ENCODE peak calls at places on chromosomes 6 and 20, in seven cellular contexts. T is naive thymus-derived CD4-positive, alpha-beta T cell; K is right cardiac atrium; I is lower lobe of right lung; C is CD4-positive, alpha-beta T cell; U is CD8-positive, alpha-beta T cell; S is body of pancreas. V is an unnamed sample. For H3K9me3, the result is how much of the 10 kb centered on the place peaks cover.

GRCh38 chr6:11538049-11538798 is 675 bp downstream of the TMEM170B start:
- DNase-seq in S (peak), T (peak), U (peak), I (peak), K (peak), C (no peak), V (peak)

GRCh38 chr20:58482416-58482815 is 32.8 kb downstream of the APCDD1L start:
- DNase-seq in S (no peak), C (no peak), U (no peak), K (no peak), I (no peak), T (no peak), V (no peak)

GRCh38 chr6:111793711-111794111 is 79.5 kb downstream of the FYN start:
- DNase-seq in K (no peak), I (no peak), U (peak), C (no peak), T (no peak), S (no peak), V (no peak)

GRCh38 chr6:36682328-36683144 is 4.0 kb downstream of the CDKN1A start:
- DNase-seq in U (peak), T (peak), C (no peak), I (peak), K (peak), S (peak), V (peak)

GRCh38 chr6:36820700-36821580 is 18.3 kb downstream of the CPNE5 start:
- DNase-seq in T (no peak), S (no peak), K (peak), C (no peak), U (no peak), I (no peak), V (no peak)

GRCh38 chr20:54132612-54133433 is 41.0 kb downstream of the CYP24A1 start:
- DNase-seq in K (no peak), U (no peak), T (no peak), I (no peak), C (no peak), S (no peak), V (no peak)

GRCh38 chr20:61589055-61589385 is 337.0 kb downstream of the CDH4 start:
- DNase-seq in I (no peak), U (no peak), K (no peak), C (no peak), S (no peak), T (no peak), V (no peak)

GRCh38 chr6:98846021-98846380 is 11.6 kb downstream of the POU3F2 start:
- DNase-seq in K (no peak), C (no peak), U (no peak), I (no peak), S (no peak), T (no peak), V (no peak)

GRCh38 chr6:14542670-14543366 is 425.2 kb downstream of the CD83 start:
- DNase-seq in C (peak), U (no peak), K (no peak), I (no peak), T (no peak), S (no peak), V (no peak)

GRCh38 chr6:46186583-46186982 is 15.8 kb upstream of the ENPP5 start:
- DNase-seq in U (no peak), C (no peak), T (no peak), K (no peak), S (no peak), I (no peak), V (no peak)

GRCh38 chr6:87731818-87732661 is 30.0 kb upstream of the AKIRIN2 start:
- DNase-seq in S (peak), K (peak), C (peak), U (peak), T (peak), I (peak), V (no peak)

GRCh38 chr6:139112146-139112545 is 22.7 kb upstream of the HECA start:
- DNase-seq in S (no peak), I (no peak), C (no peak), K (no peak), U (no peak), T (no peak), V (no peak)

GRCh38 chr6:139925894-139926641 is 551.6 kb upstream of the CITED2 start:
- DNase-seq in T (no peak), S (no peak), U (no peak), C (no peak), K (no peak), I (no peak), V (no peak)

GRCh38 chr20:62356948-62357667 is 10.0 kb downstream of the LAMA5 start:
- DNase-seq in I (no peak), S (no peak), K (peak), T (no peak), U (no peak), C (no peak), V (peak)

GRCh38 chr20:4956200-4956810 is 45.0 kb downstream of the SLC23A2 start:
- DNase-seq in K (no peak), I (no peak), C (no peak), S (no peak), U (no peak), T (peak), V (no peak)

DNA sequence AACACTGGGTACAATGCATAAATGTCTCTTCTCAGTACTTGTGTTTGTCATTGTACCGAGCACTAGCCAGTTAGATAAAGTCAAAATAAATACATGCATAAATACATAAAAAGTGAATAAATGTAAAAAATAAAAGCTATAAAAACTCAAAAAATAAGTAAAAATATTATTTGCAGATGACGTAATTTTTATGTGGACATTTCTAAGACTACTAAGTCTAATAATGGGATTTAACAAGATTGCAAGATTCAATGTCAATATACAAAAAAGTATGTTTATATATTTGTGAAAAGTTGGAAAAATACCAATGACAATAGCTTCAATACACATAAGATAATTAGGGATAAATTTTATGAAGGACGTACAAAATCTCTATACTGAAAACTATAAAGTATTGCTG is 639.6 kb downstream of the CBLN4 start:
- DNase-seq in S (no peak), T (no peak), C (no peak), U (no peak), I (no peak), K (no peak), V (no peak)
- H3K9me3 ChIP-seq in S (under half), T (under half), C (under half), U (under half), I (under half), K (under half), V (under half)

DNA sequence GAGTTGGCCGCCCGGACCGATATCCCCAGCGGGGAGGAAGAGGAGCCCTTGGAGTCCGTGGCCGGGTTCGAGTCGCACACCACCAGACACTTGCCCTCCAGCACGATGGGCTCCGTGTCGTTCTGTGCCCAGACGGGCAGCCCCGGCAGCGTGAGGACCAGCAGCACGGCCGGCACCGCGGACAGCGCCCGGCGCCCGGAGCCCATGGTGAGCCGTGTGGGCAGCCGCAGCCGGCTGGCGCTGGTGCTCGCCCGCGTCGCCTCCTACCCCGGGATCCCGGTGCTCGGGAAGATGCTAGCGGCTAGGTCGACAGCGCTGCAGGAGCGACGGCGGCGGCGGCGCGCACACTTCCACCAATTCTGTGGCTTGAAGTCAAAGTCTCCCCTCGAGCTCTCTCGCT is 1.4 kb downstream of the CBLN4 start:
- DNase-seq in T (no peak), K (peak), C (no peak), S (no peak), U (no peak), I (peak), V (no peak)
- H3K9me3 ChIP-seq in T (under half), K (under half), C (under half), S (under half), U (under half), I (under half), V (under half)

GRCh38 chr6:61217714-61218113 is 1068.3 kb downstream of the KHDRBS2 start:
- DNase-seq in I (no peak), U (no peak), S (no peak), T (no peak), C (no peak), K (no peak), V (no peak)
- H3K9me3 ChIP-seq in I (under half), U (under half), S (under half), T (under half), C (under half), K (under half), V (under half)

GRCh38 chr6:152209211-152209610 is 401.7 kb downstream of the ESR1 start:
- DNase-seq in I (no peak), T (no peak), U (no peak), C (no peak), K (no peak), S (no peak), V (no peak)
- H3K9me3 ChIP-seq in I (under half), T (under half), U (under half), C (under half), K (under half), S (under half), V (under half)

DNA sequence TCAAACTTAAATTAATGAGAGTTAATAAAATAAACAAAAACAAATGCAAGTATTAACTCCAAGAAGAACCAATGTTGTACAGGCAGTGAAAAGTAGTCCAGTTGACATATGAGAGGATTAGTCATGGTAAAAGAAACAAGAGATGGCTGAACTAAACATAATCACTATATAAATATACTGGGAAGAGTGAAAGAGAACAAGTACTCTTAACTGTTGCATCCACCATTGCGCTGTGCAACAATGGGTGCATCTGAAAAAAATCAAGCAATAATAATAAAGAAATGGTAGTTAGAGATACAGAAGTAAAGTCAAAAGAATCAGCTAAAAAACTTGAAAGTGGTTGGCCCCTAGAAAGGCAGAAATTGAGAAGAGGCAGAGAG is 16.6 kb downstream of the HLA-F start:
- DNase-seq in T (no peak), U (no peak), K (no peak), S (no peak), I (no peak), C (no peak), V (no peak)
- H3K9me3 ChIP-seq in T (under half), U (under half), K (under half), S (under half), I (under half), C (under half), V (under half)

DNA sequence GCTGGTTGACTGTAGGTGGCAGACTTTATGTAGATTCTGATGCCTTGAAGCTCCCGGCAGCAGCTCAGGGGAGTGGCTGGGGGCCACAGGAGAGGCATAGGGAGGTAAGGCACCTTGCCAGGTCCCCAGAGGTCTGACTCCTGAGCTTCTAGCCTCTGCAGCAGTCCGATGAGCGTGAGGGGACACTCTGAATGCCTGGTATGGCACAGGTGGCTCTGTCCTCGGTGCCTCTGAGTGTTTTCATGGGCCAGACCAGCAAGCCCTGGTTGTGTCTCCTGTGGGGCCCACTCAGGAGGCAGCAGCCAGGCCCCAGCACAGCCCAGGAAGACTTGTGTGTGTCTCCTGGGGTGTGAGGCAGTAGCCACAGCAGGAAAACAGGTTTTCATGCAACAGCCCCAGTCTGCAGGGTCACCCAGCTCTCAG is 39.7 kb upstream of the IRF4 start:
- DNase-seq in S (no peak), T (no peak), I (peak), U (no peak), C (no peak), K (no peak), V (no peak)
- H3K9me3 ChIP-seq in S (under half), T (under half), I (under half), U (under half), C (under half), K (under half), V (under half)

GRCh38 chr6:22964334-22964733 is 395.0 kb downstream of the HDGFL1 start:
- DNase-seq in S (no peak), C (no peak), I (no peak), U (no peak), K (no peak), T (no peak), V (no peak)
- H3K9me3 ChIP-seq in S (under half), C (under half), I (under half), U (under half), K (under half), T (under half), V (under half)

DNA sequence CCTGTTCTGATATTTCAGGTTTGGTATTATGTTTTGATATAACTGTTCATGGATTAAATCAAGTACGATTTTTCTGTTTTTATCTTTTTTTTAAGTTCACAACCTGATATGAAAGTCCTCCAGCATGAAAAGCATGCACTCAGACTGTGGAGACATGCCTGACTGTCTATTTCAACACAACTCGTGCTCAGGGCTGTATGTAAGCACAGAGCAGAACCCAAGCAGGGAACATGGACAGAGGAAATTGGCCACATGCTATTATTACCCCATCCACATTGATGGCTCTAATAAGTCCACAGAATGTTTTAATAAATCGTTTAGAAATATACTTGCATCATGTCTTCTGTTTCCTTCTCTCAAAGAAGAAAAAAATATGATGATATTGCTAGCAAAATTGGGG is 730.4 kb downstream of the C6orf118 start:
- DNase-seq in K (no peak), C (no peak), I (no peak), T (no peak), S (no peak), U (no peak), V (no peak)
- H3K9me3 ChIP-seq in K (under half), C (under half), I (under half), T (under half), S (under half), U (under half), V (under half)

DNA sequence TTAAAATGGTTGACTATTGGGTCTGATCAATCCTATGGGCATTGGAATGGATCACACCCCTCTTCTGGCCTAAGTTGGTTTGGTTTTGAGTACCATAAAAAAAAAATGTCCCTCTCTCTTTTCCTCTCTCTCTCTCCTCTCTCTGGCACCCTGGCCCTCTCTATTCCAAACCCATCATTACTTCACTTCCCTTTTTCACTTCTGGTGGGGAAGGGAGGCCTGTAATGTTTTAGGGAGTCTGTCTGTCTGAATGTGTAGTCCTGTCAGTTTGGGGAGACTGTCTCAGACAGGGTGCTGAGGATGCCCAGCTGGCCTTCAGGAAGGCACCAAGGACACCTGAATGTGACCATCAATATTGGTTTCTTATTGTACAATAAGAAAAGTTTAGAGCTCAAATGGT is 165.8 kb downstream of the CD24 start:
- DNase-seq in T (no peak), I (no peak), K (no peak), C (no peak), U (no peak), S (no peak), V (no peak)
- H3K9me3 ChIP-seq in T (under half), I (under half), K (under half), C (under half), U (under half), S (under half), V (under half)

V was measured in T-helper 17 cell.